ENCODE peak calls at places on chromosomes 4 and X, in six cellular contexts. N is stimulated activated CD8-positive, alpha-beta memory T cell treated with anti-CD3 and anti-CD28 coated beads, Interleukin-4, amount 100 ng/mL, for 24 hours; M is IMR-90; O is GM23338; W is head of caudate nucleus; Q is anterior cingulate cortex. F is an unnamed sample.

GRCh38 chr4:26463386-26463785 is 26.9 kb downstream of the CCKAR start:
- DNase-seq in M (no peak), W (no peak), Q (no peak), N (no peak), O (no peak), F (no peak)

GRCh38 chrX:24202465-24203031 is 53.0 kb downstream of the ZFX start:
- DNase-seq in Q (no peak), O (no peak), N (no peak), M (no peak), W (no peak), F (no peak)

GRCh38 chrX:13990126-13990525 is 39.6 kb downstream of the GEMIN8 start:
- DNase-seq in M (no peak), N (no peak), W (peak), Q (peak), O (no peak), F (no peak)

GRCh38 chr4:38178666-38178995 is 218.4 kb downstream of the PTTG2 start:
- DNase-seq in M (no peak), Q (no peak), N (no peak), W (no peak), O (no peak), F (no peak)

GRCh38 chr4:126627255-126627654 is 1005.5 kb upstream of the INTU start:
- DNase-seq in M (peak), N (no peak), W (no peak), Q (no peak), O (peak), F (peak)

GRCh38 chrX:26007462-26007861 is 130.7 kb upstream of the MAGEB18 start:
- DNase-seq in M (no peak), W (no peak), O (no peak), Q (no peak), N (no peak), F (no peak)

GRCh38 chr4:41661447-41662076 is 87.0 kb downstream of the PHOX2B start:
- DNase-seq in M (peak), N (no peak), W (peak), O (peak), Q (peak), F (peak)

GRCh38 chr4:112770111-112770510 is 133.2 kb downstream of the LARP7 start:
- DNase-seq in M (no peak), Q (no peak), O (peak), W (no peak), N (no peak), F (no peak)

GRCh38 chr4:120003193-120003592 is 63.5 kb downstream of the MAD2L1 start:
- DNase-seq in N (no peak), W (no peak), Q (no peak), M (no peak), O (no peak), F (no peak)

GRCh38 chr4:121764702-121765367 is at the start of gene SMIM43:
- DNase-seq in W (no peak), M (no peak), Q (no peak), N (no peak), O (peak), F (no peak)

GRCh38 chrX:123959281-123960063 is 2.0 kb upstream of the STAG2 start:
- DNase-seq in M (no peak), W (no peak), O (peak), N (no peak), Q (peak), F (peak)

GRCh38 chrX:95875661-95876060 is 809.0 kb upstream of the DIAPH2 start:
- DNase-seq in Q (no peak), N (no peak), O (no peak), M (no peak), W (no peak), F (no peak)

GRCh38 chrX:44914532-44915198 is 41.7 kb downstream of the KDM6A start:
- DNase-seq in W (no peak), O (no peak), N (no peak), Q (no peak), M (peak), F (peak)

GRCh38 chr4:146059865-146060264 is 115.7 kb upstream of the LSM6 start:
- DNase-seq in Q (no peak), O (no peak), M (no peak), W (no peak), N (no peak), F (no peak)

GRCh38 chr4:169485791-169486742 is 126.3 kb downstream of the NEK1 start:
- DNase-seq in M (peak), O (peak), N (no peak), W (no peak), Q (no peak), F (peak)

GRCh38 chr4:123462007-123462406 is 65.4 kb downstream of the SPRY1 start:
- DNase-seq in Q (no peak), W (no peak), O (no peak), M (peak), N (no peak), F (peak)

GRCh38 chr4:5746829-5747745 is 36.1 kb downstream of the EVC start:
- DNase-seq in W (no peak), Q (no peak), M (peak), N (no peak), O (no peak), F (peak)

GRCh38 chr4:79273918-79274317 is 51.9 kb downstream of the NAA11 start:
- DNase-seq in M (no peak), N (no peak), W (no peak), O (no peak), Q (no peak), F (no peak)

GRCh38 chr4:70225824-70226223 is at the start of gene FDCSP:
- DNase-seq in W (no peak), N (no peak), M (no peak), O (no peak), Q (no peak), F (peak)

GRCh38 chr4:15327311-15328298 is 100.2 kb upstream of the C1QTNF7 start:
- DNase-seq in W (no peak), O (no peak), M (peak), N (no peak), Q (no peak), F (no peak)

GRCh38 chr4:93718233-93718632 is 110.3 kb upstream of the ATOH1 start:
- DNase-seq in N (no peak), O (no peak), W (no peak), M (no peak), Q (no peak), F (no peak)

GRCh38 chr4:55906999-55907398 is 41.7 kb upstream of the CEP135 start:
- DNase-seq in N (no peak), W (no peak), M (peak), O (no peak), Q (no peak), F (peak)

GRCh38 chrX:24799565-24799964 is 105.8 kb downstream of the POLA1 start:
- DNase-seq in W (no peak), M (no peak), O (no peak), Q (no peak), N (no peak), F (no peak)

GRCh38 chr4:83093060-83093640 is 21.4 kb downstream of the PLAC8 start:
- DNase-seq in W (no peak), Q (no peak), M (no peak), N (no peak), O (peak), F (no peak)

GRCh38 chrX:118773782-118774181 is 46.4 kb downstream of the IL13RA1 start:
- DNase-seq in Q (no peak), O (no peak), N (no peak), W (no peak), M (no peak), F (no peak)

GRCh38 chrX:109709129-109709631 is 23.9 kb downstream of the ACSL4 start:
- DNase-seq in Q (no peak), M (peak), W (no peak), N (no peak), O (peak), F (peak)

GRCh38 chrX:41389311-41389888 is 55.4 kb downstream of the DDX3X start:
- DNase-seq in O (no peak), W (no peak), M (no peak), Q (no peak), N (no peak), F (no peak)

GRCh38 chrX:10370976-10371375 is 214.2 kb downstream of the CLCN4 start:
- DNase-seq in Q (no peak), O (no peak), W (no peak), M (no peak), N (no peak), F (no peak)

GRCh38 chr4:37631551-37631950 is 54.6 kb downstream of the RELL1 start:
- DNase-seq in Q (no peak), O (no peak), N (no peak), M (peak), W (no peak), F (peak)

GRCh38 chr4:128675083-128675482 is 134.4 kb upstream of the JADE1 start:
- DNase-seq in O (no peak), Q (no peak), N (no peak), M (no peak), W (no peak), F (no peak)

GRCh38 chr4:98977557-98977956 is 18.0 kb upstream of the METAP1 start:
- DNase-seq in N (no peak), Q (no peak), O (no peak), W (no peak), M (no peak), F (no peak)

GRCh38 chr4:43234626-43235025 is 342.1 kb downstream of the GRXCR1 start:
- DNase-seq in N (no peak), M (peak), Q (no peak), O (peak), W (no peak), F (peak)

GRCh38 chrX:7109838-7110793 is 37.4 kb upstream of the STS start:
- DNase-seq in W (no peak), O (no peak), Q (no peak), M (no peak), N (no peak), F (no peak)

GRCh38 chr4:68630371-68630770 is 40.1 kb downstream of the UGT2B15 start:
- DNase-seq in M (no peak), W (no peak), Q (no peak), N (no peak), O (no peak), F (no peak)